ENCODE peak calls at places on chromosome X, in four cellular contexts. O is GM23248; Q is effector memory CD4-positive, alpha-beta T cell; U is fibroblast of lung. J is an unnamed sample.

GRCh38 chrX:69321006-69321655 is 155.9 kb upstream of the PJA1 start:
- DNase-seq in O (no peak), Q (no peak), U (no peak), J (no peak)

GRCh38 chrX:154002215-154002719 is 17.4 kb downstream of the IRAK1 start:
- DNase-seq in O (peak; percentile 92), Q (peak; percentile 42), U (peak; percentile 48), J (no peak)

GRCh38 chrX:66544181-66544580 is 94.7 kb downstream of the EDA2R start:
- DNase-seq in O (no peak), Q (no peak), U (no peak), J (no peak)

GRCh38 chrX:149721778-149722177 is 9.9 kb downstream of the MAGEA11 start:
- DNase-seq in O (no peak), Q (no peak), U (no peak), J (no peak)

GRCh38 chrX:112863850-112864249 is 23.2 kb upstream of the AMOT start:
- DNase-seq in O (peak; percentile 4), Q (no peak), U (no peak), J (no peak)

GRCh38 chrX:38798956-38799355 is 2.3 kb upstream of the MID1IP1 start:
- DNase-seq in O (peak; percentile 78), Q (no peak), U (peak; percentile 46), J (no peak)

GRCh38 chrX:6383488-6383887 is 151.4 kb downstream of the VCX3A start:
- DNase-seq in O (no peak), Q (no peak), U (no peak), J (no peak)

GRCh38 chrX:120452131-120452530 is 17.0 kb downstream of the LAMP2 start:
- DNase-seq in O (peak; percentile 59), Q (no peak), U (peak; percentile 41), J (no peak)

GRCh38 chrX:134658002-134658401 is 269 bp downstream of the PLAC1 start:
- DNase-seq in O (no peak), Q (no peak), U (no peak), J (no peak)

GRCh38 chrX:11381464-11381863 is 88.3 kb downstream of the AMELX start:
- DNase-seq in O (peak; percentile 60), Q (no peak), U (peak; percentile 75), J (peak; percentile 3)

DNA sequence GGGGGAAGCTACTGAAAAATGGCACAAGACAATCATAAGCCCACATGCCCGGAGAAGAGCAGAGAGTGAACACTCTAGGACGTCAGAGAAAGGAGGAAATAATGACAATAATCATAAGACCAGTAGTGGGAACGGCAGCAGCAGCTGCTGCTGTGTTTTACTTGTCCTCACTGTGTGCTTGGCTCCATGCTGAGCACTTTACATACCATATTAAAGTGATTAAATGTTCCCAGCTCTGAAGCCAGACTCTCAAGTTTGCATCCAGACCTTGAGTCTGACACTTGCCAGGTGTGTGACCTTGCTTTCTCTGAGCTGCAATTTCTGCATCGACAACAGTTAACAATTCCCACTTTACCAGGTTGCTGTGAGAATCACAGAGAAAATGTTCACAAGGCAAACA is 255.4 kb downstream of the SPANXN1 start:
- DNase-seq in O (no peak), Q (no peak), U (no peak), J (no peak)
- H3K9me3 ChIP-seq in O (no peaks in the 10 kb centered on the region), Q (no peaks in the 10 kb centered on the region), U (no peaks in the 10 kb centered on the region), J (no peaks in the 10 kb centered on the region)

GRCh38 chrX:41334866-41335589 is 1.1 kb downstream of the DDX3X start:
- DNase-seq in O (peak; percentile 78), Q (peak; percentile 56), U (peak; percentile 59), J (peak; percentile 37)
- H3K4me1 ChIP-seq in O (peaks cover 38% of the 10 kb centered on the region), Q (peaks cover 26% of the 10 kb centered on the region), U (no peaks in the 10 kb centered on the region), J (peaks cover 18% of the 10 kb centered on the region)

GRCh38 chrX:13109811-13110210 is 65.4 kb upstream of the FAM9C start:
- DNase-seq in O (peak; percentile 36), Q (no peak), U (peak; percentile 50), J (no peak)

GRCh38 chrX:13112499-13112898 is 68.1 kb upstream of the FAM9C start:
- DNase-seq in O (no peak), Q (no peak), U (no peak), J (no peak)

GRCh38 chrX:13115457-13115856 is 71.0 kb upstream of the FAM9C start:
- DNase-seq in O (no peak), Q (no peak), U (no peak), J (no peak)

GRCh38 chrX:13110427-13111324 is 66.3 kb upstream of the FAM9C start:
- DNase-seq in O (peak; percentile 85), Q (no peak), U (peak; percentile 95), J (peak; percentile 38)
- H3K27ac ChIP-seq in O (peak overlapping the region; percentile 93), Q (no peak overlapping the region), U (peak overlapping the region; percentile 72), J (peak overlapping the region; percentile 75)

DNA sequence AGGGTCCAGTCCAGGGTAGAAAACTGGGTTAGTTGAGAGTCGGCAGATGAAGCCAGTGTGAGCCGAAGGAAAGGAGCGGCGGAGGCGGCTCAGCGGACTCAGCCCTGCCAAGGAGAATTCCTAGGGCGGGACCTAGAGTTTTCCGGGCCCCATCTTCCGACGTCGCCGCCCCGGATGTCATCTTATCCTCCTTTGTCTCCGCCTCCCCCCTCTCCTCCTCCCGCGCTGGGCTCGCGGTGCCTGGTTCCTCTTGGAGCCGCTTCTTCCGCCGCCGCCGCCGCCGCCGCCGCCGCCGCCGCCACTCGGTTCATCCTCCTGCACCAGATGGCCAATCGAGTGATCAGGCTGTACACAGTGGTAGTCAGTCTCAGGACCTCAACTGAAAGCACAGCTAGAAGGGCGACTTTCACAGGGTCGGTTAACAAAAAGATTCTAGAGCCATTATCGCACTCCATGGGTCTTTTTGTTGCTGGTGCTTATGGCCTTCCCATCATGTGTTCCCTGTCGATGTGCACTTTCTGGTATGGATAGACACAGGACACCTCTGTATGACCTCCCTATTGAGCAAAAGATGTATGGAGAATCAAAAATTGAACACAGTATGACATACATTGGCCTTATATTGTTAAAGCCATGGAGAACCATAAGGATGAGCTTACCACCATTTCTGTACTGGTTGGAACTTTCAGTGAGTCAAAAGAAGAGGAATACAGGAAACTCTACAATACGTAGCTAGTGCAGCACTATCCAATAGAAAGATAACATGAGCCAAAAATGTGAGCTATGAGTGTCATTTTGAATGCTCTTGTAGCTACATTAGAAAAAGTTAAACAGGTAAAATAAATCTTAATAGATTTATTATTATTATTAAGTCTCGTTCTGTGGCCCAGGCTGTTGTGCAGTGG is 32.4 kb upstream of the THOC2 start:
- DNase-seq in O (peak; percentile 93), Q (peak; percentile 1), U (peak; percentile 81), J (peak; percentile 86)
- H3K9me3 ChIP-seq in O (no peaks in the 10 kb centered on the region), Q (no peaks in the 10 kb centered on the region), U (no peaks in the 10 kb centered on the region), J (no peaks in the 10 kb centered on the region)

GRCh38 chrX:10011991-10012390 is 44.8 kb downstream of the CLDN34 start:
- DNase-seq in O (no peak), Q (no peak), U (no peak), J (no peak)

GRCh38 chrX:10010686-10011085 is 43.5 kb downstream of the CLDN34 start:
- DNase-seq in O (peak; percentile 69), Q (no peak), U (peak; percentile 43), J (peak; percentile 59)

GRCh38 chrX:10008483-10009056 is 41.4 kb downstream of the CLDN34 start:
- DNase-seq in O (peak; percentile 21), Q (no peak), U (no peak), J (no peak)

GRCh38 chrX:10012776-10013175 is 45.6 kb downstream of the CLDN34 start:
- DNase-seq in O (no peak), Q (no peak), U (no peak), J (no peak)

GRCh38 chrX:10011261-10011931 is 44.2 kb downstream of the CLDN34 start:
- DNase-seq in O (no peak), Q (no peak), U (no peak), J (peak; percentile 55)
- H3K4me1 ChIP-seq in O (peaks cover 13% of the 10 kb centered on the region), Q (peaks cover 11% of the 10 kb centered on the region), U (peaks cover 3% of the 10 kb centered on the region), J (peaks cover 45% of the 10 kb centered on the region)

GRCh38 chrX:122906726-122907125 is 277.4 kb upstream of the GRIA3 start:
- DNase-seq in O (no peak), Q (no peak), U (no peak), J (no peak)
- H3K27ac ChIP-seq in O (no peak overlapping the region), Q (no peak overlapping the region), U (no peak overlapping the region), J (no peak overlapping the region)

DNA sequence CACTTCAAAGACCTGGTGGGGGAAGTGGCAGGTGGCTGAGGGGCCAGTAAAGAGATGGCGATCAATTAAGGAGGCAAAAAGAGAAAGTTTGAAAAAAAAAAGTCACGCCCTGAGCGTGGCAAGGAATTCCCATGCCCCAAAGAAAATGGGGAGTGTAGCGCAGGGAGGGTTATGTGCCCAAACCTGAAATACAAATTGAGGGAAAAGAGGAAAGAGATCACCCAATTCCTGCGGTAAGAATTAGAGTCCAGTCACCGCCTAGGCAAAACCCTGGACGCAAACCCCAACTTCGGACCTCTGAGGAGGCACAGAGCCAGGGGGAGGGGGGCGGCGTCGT is 595 bp downstream of the ENOX2 start:
- DNase-seq in O (no peak), Q (no peak), U (no peak), J (no peak)
- H3K9me3 ChIP-seq in O (no peaks in the 10 kb centered on the region), Q (no peaks in the 10 kb centered on the region), U (no peaks in the 10 kb centered on the region), J (no peaks in the 10 kb centered on the region)

GRCh38 chrX:45846328-45846727 is 645.7 kb upstream of the DIPK2B start:
- DNase-seq in O (no peak), Q (no peak), U (no peak), J (no peak)
- H3K4me1 ChIP-seq in O (peaks cover 25% of the 10 kb centered on the region), Q (no peaks in the 10 kb centered on the region), U (no peaks in the 10 kb centered on the region), J (peaks cover 18% of the 10 kb centered on the region)

J was measured in SJSA1.